ENCODE peak calls at places on chromosomes 1 and 21, in ten cellular contexts. I, E, C, B, G, T, N, L, U and O are unnamed samples.

GRCh38 chr1:1847061-1847460 is 43.8 kb downstream of the GNB1 start:
- DNase-seq in I (no peak), E (no peak), C (no peak), B (no peak), G (no peak), T (peak), N (peak), L (peak), U (no peak), O (no peak)

GRCh38 chr1:202315576-202316168 is 26.1 kb downstream of the UBE2T start:
- DNase-seq in I (peak), E (peak), C (peak), B (peak), G (no peak), T (peak), N (peak), L (peak), U (peak), O (peak)

GRCh38 chr1:225427249-225428065 is at the start of gene LBR:
- DNase-seq in I (peak), E (peak), C (no peak), B (no peak), G (peak), T (peak), N (no peak), L (peak), U (peak), O (no peak)

GRCh38 chr1:173112129-173112528 is 61.4 kb upstream of the TNFSF18 start:
- DNase-seq in I (peak), E (no peak), C (no peak), B (no peak), G (no peak), T (no peak), N (no peak), L (no peak), U (no peak), O (no peak)

GRCh38 chr1:59730759-59731478 is 83.8 kb upstream of the HOOK1 start:
- DNase-seq in I (peak), E (peak), C (peak), B (peak), G (peak), T (peak), N (peak), L (peak), U (no peak), O (peak)

GRCh38 chr1:23278717-23279116 is 61.4 kb upstream of the HTR1D start:
- DNase-seq in I (no peak), E (no peak), C (no peak), B (no peak), G (no peak), T (no peak), N (no peak), L (no peak), U (no peak), O (no peak)

GRCh38 chr1:177315270-177315669 is 144.5 kb downstream of the BRINP2 start:
- DNase-seq in I (no peak), E (no peak), C (no peak), B (no peak), G (no peak), T (no peak), N (no peak), L (no peak), U (no peak), O (no peak)

GRCh38 chr1:159933347-159933746 is 8.0 kb upstream of the TAGLN2 start:
- DNase-seq in I (no peak), E (no peak), C (no peak), B (no peak), G (no peak), T (no peak), N (no peak), L (no peak), U (no peak), O (no peak)

GRCh38 chr1:183610053-183610452 is 19.8 kb upstream of the NCF2 start:
- DNase-seq in I (no peak), E (no peak), C (peak), B (no peak), G (no peak), T (no peak), N (no peak), L (no peak), U (no peak), O (no peak)

GRCh38 chr1:237717121-237717520 is 173.6 kb downstream of the ZP4 start:
- DNase-seq in I (no peak), E (no peak), C (no peak), B (no peak), G (no peak), T (no peak), N (no peak), L (no peak), U (no peak), O (no peak)

GRCh38 chr1:209015092-209015491 is 568.4 kb upstream of the CAMK1G start:
- DNase-seq in I (no peak), E (no peak), C (no peak), B (no peak), G (no peak), T (no peak), N (no peak), L (no peak), U (no peak), O (no peak)

GRCh38 chr1:159804924-159805323 is 2.8 kb downstream of the FCRL6 start:
- DNase-seq in I (peak), E (no peak), C (peak), B (no peak), G (no peak), T (no peak), N (no peak), L (no peak), U (no peak), O (no peak)

GRCh38 chr21:16040601-16041000 is 310.8 kb downstream of the USP25 start:
- DNase-seq in I (peak), E (no peak), C (no peak), B (no peak), G (no peak), T (no peak), N (peak), L (no peak), U (no peak), O (no peak)

GRCh38 chr21:34129971-34130597 is 56.7 kb downstream of the MRPS6 start:
- DNase-seq in I (peak), E (no peak), C (no peak), B (no peak), G (no peak), T (no peak), N (peak), L (peak), U (no peak), O (no peak)

GRCh38 chr1:208029381-208030319 is 118.7 kb upstream of the CD34 start:
- DNase-seq in I (peak), E (no peak), C (peak), B (no peak), G (no peak), T (peak), N (no peak), L (no peak), U (no peak), O (no peak)

GRCh38 chr1:89546082-89546889 is 21.7 kb downstream of the LRRC8B start:
- DNase-seq in I (peak), E (no peak), C (no peak), B (no peak), G (no peak), T (no peak), N (no peak), L (no peak), U (no peak), O (no peak)

DNA sequence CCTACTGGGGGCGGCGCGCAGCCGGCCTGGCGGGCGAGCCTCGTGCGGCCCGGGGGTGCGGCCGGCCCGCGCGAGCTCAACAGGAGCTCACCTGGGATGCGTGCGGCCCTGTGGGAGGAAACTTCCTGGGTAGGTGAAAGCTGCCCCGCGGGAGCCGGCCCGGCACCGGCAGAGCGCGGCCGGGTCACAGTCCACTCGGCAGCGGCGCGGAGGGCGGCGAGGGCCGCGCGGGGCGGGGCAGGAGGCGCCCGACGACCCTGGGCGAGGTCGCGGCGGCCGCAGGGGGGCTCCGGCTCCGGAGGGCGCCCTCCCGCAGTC is 377 bp downstream of the EPS15 start:
- DNase-seq in I (peak), E (peak), C (peak), B (no peak), G (peak), T (peak), N (peak), L (no peak), U (peak), O (no peak)
- TF ChIP-seq POLR2A in I (no peak), E (no peak), C (no peak), B (no peak), G (no peak), T (no peak), N (no peak), L (no peak), U (no peak), O (no peak)

DNA sequence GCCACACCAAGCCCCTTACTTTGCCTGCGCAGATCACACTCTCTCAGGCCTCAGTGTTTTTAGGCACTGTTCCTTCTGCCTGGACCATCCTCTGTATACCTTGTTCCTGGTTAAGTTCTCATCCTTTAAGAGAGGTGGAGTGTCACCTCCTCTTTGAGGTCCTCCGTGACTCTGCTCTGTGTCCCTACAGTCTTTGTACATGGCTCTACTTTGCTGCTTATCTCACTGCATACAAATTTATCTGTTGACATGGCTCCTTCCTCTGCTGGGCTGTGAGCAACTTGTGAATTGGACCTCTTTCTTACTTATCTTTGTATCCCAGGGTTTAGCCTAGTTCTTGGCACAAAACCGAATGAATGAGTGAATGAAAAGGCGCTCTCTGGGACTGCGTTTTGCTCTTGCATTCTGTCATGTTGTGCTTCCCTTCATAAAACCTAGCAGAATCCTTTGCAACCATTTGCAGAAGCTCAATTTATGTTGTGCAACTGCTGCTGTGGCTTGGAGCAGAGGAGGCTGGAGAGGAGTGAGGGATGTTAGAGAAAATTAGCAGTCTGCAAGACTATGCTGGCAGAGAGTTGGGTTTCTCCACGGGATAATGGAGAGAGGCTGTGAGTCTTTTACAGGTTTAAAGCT is 12.4 kb downstream of the SLC26A9 start:
- DNase-seq in I (no peak), E (no peak), C (no peak), B (no peak), G (no peak), T (no peak), N (no peak), L (no peak), U (no peak), O (no peak)
- TF ChIP-seq POLR2A in I (no peak), E (no peak), C (no peak), B (no peak), G (no peak), T (no peak), N (no peak), L (no peak), U (no peak), O (no peak)

GRCh38 chr1:31483012-31483946 is 70.3 kb downstream of the SERINC2 start:
- DNase-seq in I (peak), E (no peak), C (no peak), B (peak), G (peak), T (peak), N (no peak), L (no peak), U (no peak), O (no peak)
- TF ChIP-seq POLR2A in I (no peak), E (no peak), C (no peak), B (peak), G (no peak), T (peak), N (no peak), L (no peak), U (no peak), O (no peak)

DNA sequence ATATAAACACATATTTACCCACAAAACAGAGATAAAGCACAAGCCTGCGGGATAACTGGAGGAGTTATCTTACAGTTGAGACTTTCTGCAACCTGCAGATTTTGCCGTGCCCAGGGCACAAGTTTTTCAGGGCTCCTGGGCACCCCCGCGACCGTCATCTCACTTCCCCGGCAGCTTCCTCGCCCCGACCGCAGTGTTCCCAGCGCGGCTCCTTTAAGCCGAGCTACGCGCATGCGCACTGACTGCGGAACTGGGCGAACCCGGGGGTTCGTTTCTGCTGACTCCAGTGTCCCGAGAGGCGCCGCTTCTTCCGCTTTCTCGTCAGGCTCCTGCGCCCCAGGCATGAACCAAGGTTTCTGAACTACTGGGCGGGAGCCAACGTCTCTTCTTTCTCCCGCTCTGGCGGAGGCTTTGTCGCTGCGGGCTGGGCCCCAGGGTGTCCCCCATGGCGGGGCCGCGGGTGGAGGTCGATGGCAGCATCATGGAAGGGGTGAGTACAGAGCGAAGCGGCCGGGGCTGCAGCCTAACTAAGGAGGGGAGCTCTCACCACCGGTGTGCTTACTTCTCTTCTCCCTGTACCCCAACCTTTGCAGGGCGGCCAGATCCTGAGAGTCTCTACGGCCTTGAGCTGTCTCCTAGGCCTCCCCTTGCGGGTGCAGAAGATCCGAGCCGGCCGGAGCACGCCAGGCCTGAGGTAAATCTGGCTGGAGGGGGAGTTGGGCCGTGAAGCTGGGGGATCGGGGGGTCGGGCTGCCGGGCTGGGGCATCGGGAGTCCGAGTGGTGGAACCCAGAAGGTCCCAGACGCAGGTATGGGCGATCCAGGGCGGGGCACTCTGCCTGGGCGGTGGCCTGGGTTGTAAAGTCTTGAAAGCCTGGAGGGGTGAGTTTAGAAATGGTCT is at the start of gene RTCA:
- DNase-seq in I (peak), E (peak), C (peak), B (peak), G (peak), T (peak), N (peak), L (peak), U (peak), O (peak)
- TF ChIP-seq POLR2A in I (no peak), E (peak), C (peak), B (peak), G (peak), T (peak), N (peak), L (peak), U (peak), O (peak)

GRCh38 chr1:156060937-156061636 is at the start of gene RAB25:
- DNase-seq in I (no peak), E (no peak), C (no peak), B (no peak), G (no peak), T (peak), N (no peak), L (no peak), U (no peak), O (no peak)
- TF ChIP-seq POLR2A in I (no peak), E (no peak), C (no peak), B (no peak), G (no peak), T (peak), N (no peak), L (no peak), U (no peak), O (no peak)

GRCh38 chr1:206507395-206508129 is at the start of gene RASSF5:
- DNase-seq in I (peak), E (peak), C (peak), B (peak), G (peak), T (peak), N (no peak), L (peak), U (peak), O (peak)
- TF ChIP-seq POLR2A in I (peak), E (peak), C (peak), B (peak), G (no peak), T (peak), N (no peak), L (no peak), U (no peak), O (no peak)

DNA sequence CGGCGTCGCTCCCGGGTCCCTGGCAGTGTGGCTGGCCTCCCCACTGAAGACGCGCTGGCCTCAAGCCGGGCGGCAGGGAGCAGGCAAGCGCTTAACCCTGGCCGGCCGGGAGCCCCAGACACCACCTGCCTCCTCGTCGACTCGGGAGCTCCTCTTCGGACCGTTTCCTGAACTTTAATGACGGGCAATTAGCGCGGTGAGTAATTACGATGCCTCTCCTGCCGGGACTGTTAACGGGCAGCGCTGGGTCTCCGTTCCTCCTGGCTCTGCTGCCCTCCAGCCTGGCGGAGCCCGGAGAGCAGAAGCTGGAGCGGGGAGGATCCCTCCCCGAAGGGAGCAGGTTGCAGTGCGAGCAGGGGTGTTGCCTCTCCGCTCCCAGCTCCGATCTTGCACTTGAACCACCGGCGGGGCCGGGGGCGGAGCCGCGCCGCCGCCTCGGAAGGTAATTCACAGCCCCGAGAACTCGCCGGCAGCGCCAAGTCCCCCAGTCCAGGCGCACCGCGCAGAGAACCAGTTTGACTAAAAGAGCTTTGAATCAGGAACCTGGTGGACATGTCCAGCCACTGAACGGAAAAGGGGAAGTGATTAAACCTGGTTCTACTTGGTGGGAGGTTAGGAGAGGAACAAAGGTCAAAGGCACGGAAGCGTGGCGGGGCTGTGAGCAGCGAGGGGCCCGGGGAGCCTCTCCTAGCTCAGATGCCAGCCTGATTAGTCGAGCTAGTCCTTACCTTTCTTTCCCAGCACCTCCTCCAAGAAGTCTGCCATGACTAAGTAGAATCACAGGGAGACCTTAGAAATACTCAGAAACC is 18.3 kb upstream of the PLEKHA6 start:
- DNase-seq in I (no peak), E (no peak), C (peak), B (peak), G (peak), T (peak), N (peak), L (no peak), U (no peak), O (no peak)
- TF ChIP-seq POLR2A in I (no peak), E (no peak), C (no peak), B (no peak), G (no peak), T (peak), N (peak), L (no peak), U (no peak), O (no peak)